ENCODE peak calls at places on chromosomes 3 and 15, in eight cellular contexts. V, W, S, B, Z, G, L and F are unnamed samples. For H3K9me3, the result is how much of the 10 kb centered on the place peaks cover.

GRCh38 chr15:27495963-27496459 is 525.0 kb downstream of the GABRG3 start:
- DNase-seq in V (no peak), W (no peak), S (no peak), B (no peak), Z (no peak), G (no peak), L (no peak), F (no peak)

GRCh38 chr3:141699907-141700306 is 38.2 kb upstream of the RNF7 start:
- DNase-seq in V (no peak), W (no peak), S (no peak), B (no peak), Z (no peak), G (no peak), L (no peak), F (no peak)

GRCh38 chr15:97902140-97902780 is 58.2 kb upstream of the ARRDC4 start:
- DNase-seq in V (no peak), W (no peak), S (no peak), B (peak), Z (no peak), G (no peak), L (no peak), F (no peak)

GRCh38 chr3:78737988-78738387 is 1029.8 kb downstream of the ROBO1 start:
- DNase-seq in V (no peak), W (no peak), S (no peak), B (peak), Z (no peak), G (no peak), L (no peak), F (no peak)

GRCh38 chr3:89025185-89025584 is 82.2 kb upstream of the EPHA3 start:
- DNase-seq in V (no peak), W (no peak), S (no peak), B (no peak), Z (no peak), G (no peak), L (no peak), F (no peak)

GRCh38 chr3:72738752-72739520 is 109.3 kb downstream of the SHQ1 start:
- DNase-seq in V (peak), W (peak), S (no peak), B (peak), Z (peak), G (no peak), L (peak), F (peak)

GRCh38 chr15:77076325-77076915 is 5.5 kb upstream of the TSPAN3 start:
- DNase-seq in V (no peak), W (no peak), S (no peak), B (peak), Z (no peak), G (no peak), L (no peak), F (no peak)

GRCh38 chr15:74798388-74799254 is 14.0 kb upstream of the LMAN1L start:
- DNase-seq in V (no peak), W (peak), S (no peak), B (no peak), Z (no peak), G (peak), L (peak), F (peak)

GRCh38 chr3:165507576-165507975 is 311.4 kb upstream of the SLITRK3 start:
- DNase-seq in V (no peak), W (no peak), S (no peak), B (no peak), Z (no peak), G (no peak), L (no peak), F (no peak)

GRCh38 chr3:184082034-184082433 is 14.8 kb upstream of the HTR3E start:
- DNase-seq in V (no peak), W (no peak), S (no peak), B (no peak), Z (no peak), G (no peak), L (no peak), F (no peak)

GRCh38 chr3:143002083-143002712 is 828 bp downstream of the U2SURP start:
- DNase-seq in V (no peak), W (no peak), S (no peak), B (peak), Z (no peak), G (no peak), L (no peak), F (no peak)

GRCh38 chr3:58164199-58164879 is 46.4 kb downstream of the DNASE1L3 start:
- DNase-seq in V (peak), W (no peak), S (no peak), B (peak), Z (no peak), G (peak), L (peak), F (no peak)

GRCh38 chr15:64447536-64448315 is 12.7 kb upstream of the ZNF609 start:
- DNase-seq in V (no peak), W (no peak), S (no peak), B (no peak), Z (no peak), G (no peak), L (no peak), F (no peak)

GRCh38 chr3:49606427-49606826 is 52.1 kb downstream of the BSN start:
- DNase-seq in V (peak), W (no peak), S (no peak), B (no peak), Z (no peak), G (peak), L (no peak), F (no peak)

GRCh38 chr3:129038121-129038855 is 22.3 kb upstream of the GP9 start:
- DNase-seq in V (no peak), W (no peak), S (no peak), B (no peak), Z (no peak), G (peak), L (peak), F (no peak)

GRCh38 chr3:40468018-40468417 is 8.9 kb upstream of the ZNF619 start:
- DNase-seq in V (no peak), W (no peak), S (no peak), B (no peak), Z (no peak), G (no peak), L (no peak), F (no peak)

GRCh38 chr15:85554852-85555521 is 174.6 kb downstream of the AKAP13 start:
- DNase-seq in V (no peak), W (no peak), S (no peak), B (no peak), Z (no peak), G (no peak), L (no peak), F (no peak)

GRCh38 chr3:78724886-78725285 is 1042.9 kb downstream of the ROBO1 start:
- DNase-seq in V (no peak), W (no peak), S (no peak), B (no peak), Z (no peak), G (no peak), L (no peak), F (no peak)

GRCh38 chr15:71729319-71729718 is 81.0 kb upstream of the NR2E3 start:
- DNase-seq in V (no peak), W (no peak), S (no peak), B (no peak), Z (no peak), G (no peak), L (no peak), F (no peak)

GRCh38 chr3:154143873-154144272 is 22.7 kb downstream of the ARHGEF26 start:
- DNase-seq in V (no peak), W (no peak), S (no peak), B (no peak), Z (no peak), G (no peak), L (no peak), F (no peak)

GRCh38 chr3:135261916-135262315 is 466.9 kb downstream of the EPHB1 start:
- DNase-seq in V (no peak), W (no peak), S (no peak), B (no peak), Z (no peak), G (no peak), L (no peak), F (no peak)

GRCh38 chr3:41405466-41405865 is 206.2 kb downstream of the CTNNB1 start:
- DNase-seq in V (no peak), W (no peak), S (no peak), B (peak), Z (no peak), G (no peak), L (no peak), F (no peak)

GRCh38 chr15:60223161-60223560 is 174.6 kb downstream of the ANXA2 start:
- DNase-seq in V (no peak), W (no peak), S (no peak), B (no peak), Z (no peak), G (no peak), L (no peak), F (no peak)

GRCh38 chr15:38176696-38177095 is 75.9 kb upstream of the SPRED1 start:
- DNase-seq in V (no peak), W (no peak), S (no peak), B (peak), Z (no peak), G (no peak), L (no peak), F (no peak)

GRCh38 chr3:22627993-22628499 is 575.1 kb upstream of the UBE2E2 start:
- DNase-seq in V (no peak), W (no peak), S (no peak), B (no peak), Z (no peak), G (no peak), L (no peak), F (no peak)

GRCh38 chr3:10467904-10468610 is 37.3 kb downstream of the ATP2B2 start:
- DNase-seq in V (peak), W (peak), S (no peak), B (no peak), Z (no peak), G (no peak), L (no peak), F (peak)

GRCh38 chr3:183583331-183584245 is 28.1 kb upstream of the KLHL6 start:
- DNase-seq in V (no peak), W (no peak), S (no peak), B (peak), Z (no peak), G (no peak), L (no peak), F (no peak)

GRCh38 chr15:45136378-45136764 is 6.6 kb downstream of the DUOX1 start:
- DNase-seq in V (no peak), W (peak), S (no peak), B (no peak), Z (no peak), G (no peak), L (no peak), F (no peak)

GRCh38 chr3:10945683-10946287 is 46.8 kb upstream of the SLC6A1 start:
- DNase-seq in V (peak), W (peak), S (no peak), B (peak), Z (peak), G (peak), L (peak), F (peak)

GRCh38 chr15:79743032-79743431 is 153.8 kb downstream of the MTHFS start:
- DNase-seq in V (no peak), W (no peak), S (no peak), B (no peak), Z (no peak), G (no peak), L (no peak), F (no peak)

GRCh38 chr15:70199124-70199482 is 101.4 kb upstream of the TLE3 start:
- DNase-seq in V (no peak), W (no peak), S (no peak), B (no peak), Z (no peak), G (no peak), L (no peak), F (no peak)

GRCh38 chr3:174280186-174280585 is 578.9 kb upstream of the NAALADL2 start:
- DNase-seq in V (no peak), W (no peak), S (no peak), B (no peak), Z (no peak), G (no peak), L (no peak), F (no peak)

GRCh38 chr3:7203969-7204847 is 343.3 kb downstream of the GRM7 start:
- DNase-seq in V (no peak), W (no peak), S (no peak), B (no peak), Z (no peak), G (no peak), L (no peak), F (no peak)

GRCh38 chr3:23629181-23629893 is 176.4 kb upstream of the UBE2E1 start:
- DNase-seq in V (no peak), W (no peak), S (no peak), B (peak), Z (no peak), G (no peak), L (no peak), F (no peak)

GRCh38 chr3:24272408-24272807 is 222.2 kb downstream of the THRB start:
- DNase-seq in V (no peak), W (no peak), S (no peak), B (no peak), Z (no peak), G (no peak), L (no peak), F (no peak)

GRCh38 chr3:197975311-197975710 is 15.3 kb downstream of the LMLN start:
- DNase-seq in V (no peak), W (no peak), S (no peak), B (no peak), Z (no peak), G (no peak), L (no peak), F (no peak)

GRCh38 chr3:197974016-197974415 is 14.0 kb downstream of the LMLN start:
- DNase-seq in V (no peak), W (no peak), S (no peak), B (no peak), Z (no peak), G (no peak), L (no peak), F (no peak)

GRCh38 chr3:197970588-197970987 is 10.6 kb downstream of the LMLN start:
- DNase-seq in V (no peak), W (no peak), S (no peak), B (no peak), Z (no peak), G (no peak), L (no peak), F (no peak)
- H3K9me3 ChIP-seq in V (under half), W (under half), S (under half), B (under half), Z (under half), G (under half), L (under half), F (under half)

GRCh38 chr15:88610756-88611231 is 10.3 kb upstream of the AEN start:
- DNase-seq in V (no peak), W (no peak), S (no peak), B (no peak), Z (no peak), G (no peak), L (no peak), F (no peak)
- H3K27ac ChIP-seq in V (no peak), W (no peak), S (no peak), B (no peak), Z (no peak), G (no peak), L (no peak), F (no peak)

DNA sequence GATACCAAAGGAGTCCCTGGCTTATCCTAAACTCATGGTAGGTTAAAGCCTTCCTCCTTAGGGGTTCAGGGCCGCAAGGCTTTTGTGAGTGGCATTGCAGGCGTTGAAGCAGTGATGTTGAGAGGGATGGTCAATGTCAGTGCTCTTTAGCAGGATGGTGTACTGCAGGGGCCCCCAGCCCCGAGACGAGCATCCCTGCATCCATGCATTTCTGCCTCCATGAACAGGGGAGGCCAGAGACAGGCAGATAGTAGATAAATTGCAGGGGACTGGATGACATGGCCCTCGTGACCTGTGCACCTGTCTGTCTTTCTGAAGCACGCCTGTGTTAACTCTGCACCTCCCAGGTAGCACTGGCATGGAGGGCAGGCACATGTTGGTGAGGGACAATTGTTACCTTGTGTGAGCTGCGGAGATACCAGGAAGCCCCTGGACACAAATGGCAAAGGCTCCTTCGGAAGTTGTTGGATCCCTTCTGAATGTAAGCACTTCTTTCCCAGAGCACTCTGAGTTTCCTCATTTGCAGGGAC is 133.5 kb downstream of the SNRPN start:
- DNase-seq in V (peak), W (peak), S (no peak), B (no peak), Z (no peak), G (no peak), L (no peak), F (no peak)
- H3K9me3 ChIP-seq in V (under half), W (half or more), S (under half), B (under half), Z (half or more), G (under half), L (under half), F (half or more)

GRCh38 chr3:147960791-147961190 is 551.6 kb downstream of the ZIC1 start:
- DNase-seq in V (no peak), W (no peak), S (no peak), B (no peak), Z (no peak), G (no peak), L (no peak), F (no peak)
- H3K27ac ChIP-seq in V (no peak), W (no peak), S (no peak), B (no peak), Z (no peak), G (no peak), L (no peak), F (no peak)

GRCh38 chr15:22232675-22233074 is 152.3 kb downstream of the OR4M2 start:
- DNase-seq in V (no peak), W (no peak), S (no peak), B (no peak), Z (no peak), G (no peak), L (no peak), F (no peak)
- H3K9me3 ChIP-seq in V (under half), W (under half), S (under half), B (under half), Z (under half), G (under half), L (under half), F (under half)

GRCh38 chr3:115401891-115402501 is 221.3 kb upstream of the GAP43 start:
- DNase-seq in V (no peak), W (no peak), S (no peak), B (peak), Z (no peak), G (no peak), L (no peak), F (no peak)
- H3K27ac ChIP-seq in V (no peak), W (no peak), S (no peak), B (no peak), Z (no peak), G (no peak), L (no peak), F (no peak)